ENCODE peak calls at places on chromosomes 3 and 15, in seven cellular contexts. R is lower lobe of right lung, B is neural progenitor cell, N is psoas muscle, S is vagina, I is tibial artery, Z is dorsolateral prefrontal cortex. Q is an unnamed sample. For H3K27me3, the result is how much of the 10 kb centered on the place peaks cover.

GRCh38 chr15:69758810-69759410 is 306.3 kb downstream of the RPLP1 start:
- DNase-seq in Z (no peak), N (no peak), R (peak), B (no peak), I (no peak), S (peak), Q (peak)

GRCh38 chr3:27219127-27219860 is 149.9 kb downstream of the NEK10 start:
- DNase-seq in B (no peak), Z (no peak), S (no peak), R (no peak), I (no peak), N (no peak), Q (no peak)

GRCh38 chr3:46908294-46908985 is 30.9 kb downstream of the PTH1R start:
- DNase-seq in B (no peak), N (peak), R (peak), S (no peak), Z (peak), I (peak), Q (peak)

GRCh38 chr15:80984856-80985255 is 4.8 kb downstream of the MESD start:
- DNase-seq in R (no peak), Z (no peak), B (no peak), S (no peak), I (no peak), N (no peak), Q (no peak)

GRCh38 chr3:52190294-52190841 is 7.6 kb upstream of the ALAS1 start:
- DNase-seq in B (no peak), S (no peak), R (peak), Z (no peak), N (peak), I (no peak), Q (peak)

GRCh38 chr3:197197334-197197733 is 101.1 kb downstream of the DLG1 start:
- DNase-seq in I (no peak), Z (no peak), N (no peak), R (no peak), B (no peak), S (no peak), Q (no peak)

GRCh38 chr3:25885544-25885943 is 95.7 kb downstream of the OXSM start:
- DNase-seq in S (no peak), N (no peak), B (no peak), Z (no peak), I (no peak), R (no peak), Q (no peak)

GRCh38 chr3:149512073-149512782 is 37.7 kb downstream of the TM4SF4 start:
- DNase-seq in S (no peak), Z (peak), R (peak), B (peak), N (peak), I (peak), Q (peak)

GRCh38 chr15:77871838-77872371 is 205.6 kb downstream of the TBC1D2B start:
- DNase-seq in Z (peak), N (peak), S (no peak), I (no peak), R (peak), B (peak), Q (peak)

GRCh38 chr3:136889947-136890346 is 27.9 kb downstream of the NCK1 start:
- DNase-seq in S (no peak), N (no peak), I (no peak), B (no peak), R (no peak), Z (no peak), Q (no peak)

GRCh38 chr15:65777053-65777452 is 15.0 kb downstream of the DENND4A start:
- DNase-seq in N (no peak), S (no peak), R (no peak), Z (no peak), I (no peak), B (no peak), Q (no peak)

GRCh38 chr3:191388823-191389222 is 58.5 kb upstream of the UTS2B start:
- DNase-seq in I (no peak), B (no peak), Z (no peak), N (no peak), S (no peak), R (no peak), Q (no peak)

GRCh38 chr3:50612234-50612972 is 829 bp upstream of the CISH start:
- DNase-seq in B (no peak), S (no peak), I (no peak), N (no peak), Z (no peak), R (no peak), Q (no peak)

GRCh38 chr3:52041118-52041847 is 15.1 kb downstream of the DUSP7 start:
- DNase-seq in R (no peak), B (peak), N (no peak), Z (peak), I (no peak), S (no peak), Q (no peak)

DNA sequence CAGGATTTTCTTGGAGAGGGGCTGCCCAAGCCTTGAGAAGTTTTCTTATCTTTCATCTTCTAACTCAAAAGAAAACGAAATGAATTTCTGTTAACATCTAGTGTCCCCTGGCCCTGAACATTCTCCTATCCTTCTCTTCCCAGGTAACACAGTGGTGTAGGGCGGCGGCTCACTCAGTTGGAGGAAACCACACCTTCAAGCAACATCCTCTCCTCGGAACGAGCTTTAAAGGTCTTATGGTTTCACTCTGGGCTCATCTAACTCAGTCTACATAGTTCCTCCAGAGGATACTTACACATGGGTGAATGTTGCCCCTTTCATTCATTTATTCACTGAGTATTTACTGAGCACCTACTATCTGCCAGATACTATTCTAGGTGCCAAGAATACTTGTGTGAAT is 31.0 kb upstream of the KLHL6 start:
- DNase-seq in N (no peak), I (no peak), Z (no peak), S (no peak), B (no peak), R (no peak), Q (no peak)
- TF ChIP-seq CTCF in N (no peak), I (no peak), Z (no peak), S (no peak), B (no peak), R (no peak), Q (no peak)

DNA sequence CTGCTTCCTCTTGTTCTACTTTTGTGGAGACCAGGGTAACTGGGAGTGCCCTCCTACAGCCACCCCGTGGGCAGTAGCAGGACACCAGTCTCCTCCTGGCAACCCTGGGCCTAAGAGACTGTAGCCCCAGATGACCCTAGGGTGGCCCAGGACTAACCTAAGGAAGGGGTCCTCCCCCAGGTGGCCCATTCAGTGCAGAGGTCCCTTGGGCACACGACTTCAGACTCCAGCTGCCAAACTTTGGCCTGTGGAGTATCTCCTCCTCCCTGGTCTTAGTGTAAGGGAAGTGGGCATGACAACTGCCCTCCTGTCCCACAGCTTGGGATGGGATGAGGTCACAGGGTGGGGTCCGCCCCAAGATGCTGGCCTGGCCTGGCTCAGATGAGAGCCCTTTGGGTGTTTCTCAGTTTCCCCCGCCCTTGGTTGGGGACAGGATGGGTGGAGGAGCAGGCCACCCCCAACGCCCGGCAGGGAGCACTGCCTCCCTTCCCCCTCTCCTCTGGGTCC is 4.8 kb downstream of the CSK start:
- DNase-seq in N (no peak), R (no peak), B (no peak), Z (no peak), I (no peak), S (no peak), Q (peak)
- H3K27ac ChIP-seq in N (peak), R (peak), B (no peak), Z (peak), I (peak), S (peak), Q (peak)

GRCh38 chr3:40173291-40173710 is 136.2 kb upstream of the EIF1B start:
- DNase-seq in B (no peak), Z (peak), N (no peak), I (no peak), S (peak), R (no peak), Q (no peak)

GRCh38 chr3:40181182-40181581 is 128.3 kb upstream of the EIF1B start:
- DNase-seq in N (no peak), I (no peak), R (no peak), B (no peak), Z (no peak), S (no peak), Q (no peak)

GRCh38 chr3:40179016-40179415 is 130.5 kb upstream of the EIF1B start:
- DNase-seq in S (peak), N (peak), B (peak), I (peak), Z (peak), R (peak), Q (peak)

GRCh38 chr3:40172560-40172959 is 136.9 kb upstream of the EIF1B start:
- DNase-seq in I (no peak), B (no peak), Z (no peak), S (peak), N (no peak), R (no peak), Q (no peak)

GRCh38 chr3:40178012-40178594 is 131.4 kb upstream of the EIF1B start:
- DNase-seq in R (no peak), N (no peak), S (peak), I (no peak), B (no peak), Z (no peak), Q (no peak)
- H3K27me3 ChIP-seq in R (under half), N (under half), S (under half), I (under half), B (under half), Z (under half), Q (under half)

DNA sequence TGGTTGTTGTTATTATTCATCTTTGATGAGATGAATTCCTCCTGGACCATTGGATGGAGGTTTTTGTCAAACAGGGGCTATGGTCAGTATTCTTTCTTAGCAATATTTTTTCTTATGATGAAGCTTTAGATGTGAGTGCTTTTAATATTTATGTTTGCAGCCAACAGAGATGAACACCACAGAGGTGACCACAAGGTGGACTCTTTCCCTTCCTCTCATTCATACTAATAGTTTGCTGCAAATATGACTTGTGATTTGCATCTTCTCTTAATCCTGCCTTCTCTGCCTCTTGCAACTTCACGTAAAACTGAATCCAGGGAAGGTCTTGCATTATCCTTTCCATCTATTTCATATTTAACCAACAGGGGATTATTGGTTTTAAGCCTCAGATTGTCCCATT is 473.1 kb upstream of the UBE2E2 start:
- DNase-seq in Z (no peak), R (no peak), N (no peak), B (no peak), S (no peak), I (no peak), Q (no peak)
- TF ChIP-seq CTCF in Z (no peak), R (no peak), N (no peak), B (peak), S (no peak), I (no peak), Q (peak)

GRCh38 chr3:71500696-71501095 is 82.8 kb downstream of the FOXP1 start:
- DNase-seq in N (no peak), I (no peak), Z (no peak), S (no peak), R (no peak), B (no peak), Q (no peak)
- H3K27ac ChIP-seq in N (no peak), I (no peak), Z (no peak), S (no peak), R (no peak), B (no peak), Q (no peak)

GRCh38 chr15:66953523-66954229 is 111.7 kb upstream of the SMAD3 start:
- DNase-seq in S (no peak), B (no peak), I (no peak), R (no peak), Z (peak), N (no peak), Q (no peak)

GRCh38 chr15:66954601-66955000 is 110.8 kb upstream of the SMAD3 start:
- DNase-seq in R (no peak), S (no peak), N (no peak), Z (peak), B (no peak), I (no peak), Q (peak)

GRCh38 chr15:66951531-66951930 is 113.9 kb upstream of the SMAD3 start:
- DNase-seq in S (no peak), I (no peak), B (no peak), R (no peak), N (no peak), Z (no peak), Q (no peak)

GRCh38 chr15:66951976-66952375 is 113.4 kb upstream of the SMAD3 start:
- DNase-seq in I (no peak), N (no peak), R (no peak), S (no peak), B (no peak), Z (no peak), Q (no peak)

DNA sequence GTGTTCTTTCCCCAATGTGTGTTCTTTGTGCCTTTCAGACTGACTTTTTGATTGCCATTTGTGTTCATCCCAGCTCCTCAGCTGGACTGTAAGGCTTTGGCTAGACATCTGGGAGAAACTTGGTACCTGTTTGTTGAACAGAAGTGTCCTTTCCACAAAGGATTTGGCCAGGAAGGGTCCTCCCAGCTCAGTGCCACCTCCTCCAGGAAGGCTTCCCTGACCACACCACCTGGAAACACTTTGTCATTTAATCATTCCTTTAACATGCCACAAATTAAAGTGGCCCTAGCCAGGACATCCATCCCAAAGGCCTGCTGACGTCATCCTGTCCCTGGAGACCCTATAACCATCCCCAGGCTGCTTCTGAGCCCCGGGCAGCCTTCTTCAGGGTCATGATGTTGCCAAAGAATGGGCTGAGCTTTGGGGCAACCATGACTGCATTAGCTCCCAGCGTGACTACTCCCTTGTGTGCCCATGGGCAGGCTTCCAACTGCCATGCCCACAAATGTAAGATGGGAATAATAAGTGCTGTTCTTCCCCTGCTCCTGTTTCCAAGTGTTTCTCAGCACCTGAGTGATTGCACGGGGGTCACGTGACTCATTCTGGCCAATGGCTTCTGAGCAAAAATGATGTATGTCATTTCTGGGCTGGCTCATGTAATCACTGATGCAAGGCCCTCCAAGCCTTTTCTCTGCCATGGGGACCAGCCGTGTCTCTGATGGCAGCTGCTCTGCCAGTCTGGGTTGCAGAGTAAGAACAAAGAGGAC is 112.5 kb upstream of the SMAD3 start:
- DNase-seq in B (no peak), S (no peak), R (no peak), N (no peak), I (no peak), Z (no peak), Q (peak)
- H3K27me3 ChIP-seq in B (under half), S (under half), R (under half), N (under half), I (under half), Z (under half), Q (under half)

GRCh38 chr15:85764649-85765277 is 30.0 kb downstream of the KLHL25 start:
- DNase-seq in R (no peak), B (no peak), I (no peak), Z (no peak), S (no peak), N (no peak), Q (no peak)
- TF ChIP-seq CTCF in R (no peak), B (no peak), I (no peak), Z (no peak), S (no peak), N (no peak), Q (no peak)

DNA sequence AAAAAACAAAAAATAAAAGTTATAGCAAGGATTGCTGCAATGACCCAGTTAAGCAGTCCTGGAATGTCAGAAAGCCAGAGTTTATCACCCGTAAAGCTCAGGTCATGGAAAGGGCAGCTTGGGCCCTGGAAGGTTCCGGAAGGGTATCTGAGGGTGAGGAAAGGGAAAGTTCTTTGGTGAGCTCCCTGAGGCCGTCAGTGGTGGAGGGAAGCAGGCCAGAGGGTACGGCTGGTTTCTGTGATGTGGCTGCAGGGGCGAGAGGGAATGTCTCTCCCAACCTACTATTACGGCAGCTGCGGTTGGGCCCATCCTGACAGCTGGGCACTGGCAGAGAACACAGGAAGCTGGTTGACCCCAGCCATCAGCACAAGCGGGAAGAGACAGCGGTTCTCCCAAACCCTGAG is 230.0 kb upstream of the HES1 start:
- DNase-seq in S (no peak), R (no peak), B (no peak), I (no peak), N (peak), Z (no peak), Q (no peak)
- H3K27ac ChIP-seq in S (no peak), R (no peak), B (no peak), I (no peak), N (no peak), Z (no peak), Q (no peak)